ENCODE peak calls at places on chromosomes 4 and X, in four cellular contexts. H is glutamatergic neuron; I is activated CD8-positive, alpha-beta T cell treated with anti-CD3 and anti-CD28 coated beads, Interleukin-2, amount 10 ng/mL, durations not matched to agents 7 days and 5 days; A is suprapubic skin. X is an unnamed sample.

GRCh38 chr4:173370130-173370476 is 651 bp upstream of the SAP30 start:
- DNase-seq in H (peak; percentile 32), I (peak; percentile 74), A (peak; percentile 84), X (peak; percentile 25)

GRCh38 chr4:89551191-89551590 is 243.6 kb upstream of the GPRIN3 start:
- DNase-seq in H (no peak), I (no peak), A (no peak), X (no peak)

GRCh38 chr4:11263208-11263607 is 165.5 kb downstream of the HS3ST1 start:
- DNase-seq in H (no peak), I (no peak), A (no peak), X (no peak)

GRCh38 chr4:152998861-152999260 is 62.7 kb downstream of the FHDC1 start:
- DNase-seq in H (no peak), I (no peak), A (no peak), X (no peak)

GRCh38 chr4:148044889-148045352 is 313.0 kb downstream of the ARHGAP10 start:
- DNase-seq in H (no peak), I (no peak), A (no peak), X (no peak)

GRCh38 chr4:17557880-17558279 is 19.1 kb upstream of the LAP3 start:
- DNase-seq in H (no peak), I (no peak), A (no peak), X (no peak)

GRCh38 chr4:38313999-38314561 is 349.9 kb upstream of the KLF3 start:
- DNase-seq in H (no peak), I (no peak), A (no peak), X (no peak)

GRCh38 chr4:24179201-24179840 is 289.5 kb upstream of the PPARGC1A start:
- DNase-seq in H (no peak), I (no peak), A (no peak), X (no peak)

GRCh38 chrX:79933938-79934337 is 80.6 kb upstream of the TBX22 start:
- DNase-seq in H (no peak), I (no peak), A (no peak), X (no peak)

GRCh38 chrX:33078273-33078672 is 133.1 kb downstream of the DMD start:
- DNase-seq in H (no peak), I (no peak), A (no peak), X (no peak)

GRCh38 chr4:64581422-64581821 is 172.2 kb upstream of the TECRL start:
- DNase-seq in H (no peak), I (no peak), A (no peak), X (no peak)

GRCh38 chrX:20863649-20864048 is 510.6 kb upstream of the CNKSR2 start:
- DNase-seq in H (no peak), I (no peak), A (no peak), X (no peak)

GRCh38 chr4:72525938-72526337 is 43.1 kb downstream of the ADAMTS3 start:
- DNase-seq in H (no peak), I (no peak), A (no peak), X (no peak)

GRCh38 chr4:25343671-25344070 is 31.1 kb downstream of the ZCCHC4 start:
- DNase-seq in H (no peak), I (no peak), A (no peak), X (no peak)

GRCh38 chr4:6992728-6993655 is 50.2 kb upstream of the TADA2B start:
- DNase-seq in H (no peak), I (no peak), A (no peak), X (no peak)

GRCh38 chr4:26204249-26204825 is 116.5 kb upstream of the RBPJ start:
- DNase-seq in H (no peak), I (peak; percentile 31), A (no peak), X (no peak)

GRCh38 chrX:138057883-138058282 is 492.0 kb downstream of the ZIC3 start:
- DNase-seq in H (no peak), I (no peak), A (no peak), X (no peak)

GRCh38 chr4:27692098-27692679 is 831.5 kb downstream of the STIM2 start:
- DNase-seq in H (no peak), I (no peak), A (no peak), X (no peak)

GRCh38 chrX:11577603-11578002 is 88.1 kb downstream of the ARHGAP6 start:
- DNase-seq in H (no peak), I (no peak), A (no peak), X (no peak)

GRCh38 chrX:153877571-153878261 is 8.3 kb downstream of the L1CAM start:
- DNase-seq in H (no peak), I (no peak), A (no peak), X (no peak)

GRCh38 chr4:170476351-170476750 is 386.6 kb upstream of the AADAT start:
- DNase-seq in H (no peak), I (no peak), A (no peak), X (no peak)

GRCh38 chr4:187478292-187479205 is 517.0 kb upstream of the ZFP42 start:
- DNase-seq in H (no peak), I (no peak), A (no peak), X (no peak)

GRCh38 chr4:6327220-6327917 is 57.7 kb downstream of the WFS1 start:
- DNase-seq in H (peak; percentile 94), I (peak; percentile 85), A (peak; percentile 90), X (peak; percentile 57)

GRCh38 chr4:83217721-83218522 is 66.7 kb downstream of the COQ2 start:
- DNase-seq in H (no peak), I (peak; percentile 86), A (no peak), X (no peak)

GRCh38 chrX:8849945-8850344 is 48.8 kb upstream of the FAM9A start:
- DNase-seq in H (no peak), I (no peak), A (no peak), X (no peak)

GRCh38 chr4:77196866-77197265 is 39.9 kb downstream of the CCNG2 start:
- DNase-seq in H (no peak), I (no peak), A (no peak), X (no peak)

GRCh38 chr4:2598661-2599654 is 62.5 kb downstream of the FAM193A start:
- DNase-seq in H (no peak), I (peak; percentile 32), A (no peak), X (no peak)

GRCh38 chr4:48483006-48483776 is at the start of gene SLC10A4:
- DNase-seq in H (peak; percentile 73), I (no peak), A (no peak), X (no peak)

GRCh38 chrX:872090-872489 is 241.5 kb downstream of the SHOX start:
- DNase-seq in H (no peak), I (no peak), A (no peak), X (no peak)

GRCh38 chr4:102627831-102628523 is 126.8 kb downstream of the NFKB1 start:
- DNase-seq in H (no peak), I (no peak), A (no peak), X (no peak)

GRCh38 chr4:138007572-138007971 is 234.6 kb downstream of the SLC7A11 start:
- DNase-seq in H (no peak), I (no peak), A (no peak), X (no peak)

GRCh38 chr4:102447413-102447812 is 53.7 kb upstream of the NFKB1 start:
- DNase-seq in H (no peak), I (peak; percentile 50), A (no peak), X (no peak)

GRCh38 chr4:140038031-140038533 is 115.9 kb downstream of the MAML3 start:
- DNase-seq in H (no peak), I (no peak), A (no peak), X (no peak)

GRCh38 chr4:188434686-188435085 is 295.4 kb downstream of the TRIML1 start:
- DNase-seq in H (no peak), I (no peak), A (no peak), X (no peak)

GRCh38 chr4:122007016-122007415 is 55.2 kb upstream of the TRPC3 start:
- DNase-seq in H (no peak), I (no peak), A (no peak), X (no peak)

GRCh38 chr4:156948738-156949137 is 22.9 kb downstream of the PDGFC start:
- DNase-seq in H (no peak), I (no peak), A (no peak), X (no peak)

GRCh38 chr4:38800956-38801450 is 3.6 kb downstream of the TLR1 start:
- DNase-seq in H (no peak), I (no peak), A (no peak), X (no peak)

GRCh38 chrX:13258052-13258444 is 61.8 kb downstream of the ATXN3L start:
- DNase-seq in H (no peak), I (no peak), A (no peak), X (no peak)